ENCODE peak calls at places on chromosomes 5 and 9, in ten cellular contexts. D, Z, R, O, N, B, M, X, H and W are unnamed samples.

GRCh38 chr5:127564002-127564769 is 46.7 kb downstream of the PRRC1 start:
- DNase-seq in D (peak; percentile 46), Z (peak; percentile 22), R (peak; percentile 31), O (peak; percentile 2), N (peak; percentile 28), B (no peak), M (peak; percentile 56), X (peak; percentile 72), H (peak; percentile 51), W (peak; percentile 48)

GRCh38 chr5:92019376-92019990 is 636.4 kb upstream of the ARRDC3 start:
- DNase-seq in D (no peak), Z (no peak), R (no peak), O (no peak), N (peak; percentile 5), B (no peak), M (peak; percentile 13), X (no peak), H (no peak), W (peak; percentile 2)

GRCh38 chr5:83564069-83564749 is 92.7 kb downstream of the VCAN start:
- DNase-seq in D (peak; percentile 39), Z (no peak), R (no peak), O (no peak), N (no peak), B (no peak), M (peak; percentile 65), X (peak; percentile 16), H (peak; percentile 37), W (peak; percentile 19)

GRCh38 chr5:136285501-136285900 is 79.8 kb downstream of the TRPC7 start:
- DNase-seq in D (no peak), Z (no peak), R (no peak), O (no peak), N (no peak), B (no peak), M (no peak), X (no peak), H (no peak), W (no peak)

GRCh38 chr9:127927457-127928231 is 2.9 kb downstream of the PIP5KL1 start:
- DNase-seq in D (no peak), Z (peak; percentile 78), R (peak; percentile 84), O (peak; percentile 73), N (no peak), B (no peak), M (no peak), X (peak; percentile 70), H (peak; percentile 63), W (peak; percentile 44)

GRCh38 chr5:82365744-82366228 is 87.6 kb upstream of the RPS23 start:
- DNase-seq in D (peak; percentile 16), Z (no peak), R (no peak), O (peak; percentile 4), N (peak; percentile 85), B (no peak), M (peak; percentile 56), X (no peak), H (no peak), W (peak; percentile 20)

GRCh38 chr9:124251605-124252366 is 6.0 kb upstream of the NEK6 start:
- DNase-seq in D (no peak), Z (no peak), R (no peak), O (no peak), N (no peak), B (no peak), M (peak; percentile 56), X (no peak), H (no peak), W (no peak)

GRCh38 chr5:180785151-180785781 is 17.3 kb downstream of the MGAT1 start:
- DNase-seq in D (peak; percentile 73), Z (no peak), R (no peak), O (no peak), N (no peak), B (no peak), M (peak; percentile 83), X (no peak), H (no peak), W (no peak)

GRCh38 chr9:75930766-75931311 is 40.4 kb downstream of the PCSK5 start:
- DNase-seq in D (no peak), Z (no peak), R (no peak), O (no peak), N (no peak), B (no peak), M (peak; percentile 19), X (no peak), H (no peak), W (peak; percentile 2)

GRCh38 chr9:93112116-93112863 is 16.3 kb downstream of the CARD19 start:
- DNase-seq in D (no peak), Z (no peak), R (no peak), O (no peak), N (no peak), B (no peak), M (no peak), X (no peak), H (no peak), W (no peak)

GRCh38 chr5:134533115-134533815 is 7.8 kb downstream of the JADE2 start:
- DNase-seq in D (peak; percentile 83), Z (no peak), R (no peak), O (no peak), N (no peak), B (no peak), M (no peak), X (no peak), H (no peak), W (no peak)

GRCh38 chr5:135472141-135472540 is 20.0 kb upstream of the TIFAB start:
- DNase-seq in D (no peak), Z (no peak), R (no peak), O (no peak), N (no peak), B (no peak), M (no peak), X (no peak), H (no peak), W (no peak)

GRCh38 chr9:116124472-116125040 is 29.0 kb upstream of the PAPPA start:
- DNase-seq in D (peak; percentile 62), Z (no peak), R (no peak), O (no peak), N (no peak), B (no peak), M (peak; percentile 30), X (no peak), H (no peak), W (no peak)

GRCh38 chr5:54795284-54795683 is 190.1 kb downstream of the ESM1 start:
- DNase-seq in D (no peak), Z (no peak), R (no peak), O (no peak), N (no peak), B (no peak), M (no peak), X (no peak), H (no peak), W (no peak)

GRCh38 chr5:71925608-71926091 is 181.6 kb upstream of the MAP1B start:
- DNase-seq in D (peak; percentile 68), Z (no peak), R (no peak), O (no peak), N (no peak), B (no peak), M (peak; percentile 15), X (no peak), H (no peak), W (peak; percentile 59)

GRCh38 chr5:671459-672328 is 21.5 kb downstream of the TPPP start:
- DNase-seq in D (peak; percentile 39), Z (peak; percentile 54), R (peak; percentile 72), O (peak; percentile 64), N (no peak), B (peak; percentile 57), M (peak; percentile 53), X (peak; percentile 82), H (peak; percentile 77), W (peak; percentile 40)

GRCh38 chr9:20512106-20512505 is 110.2 kb downstream of the MLLT3 start:
- DNase-seq in D (peak; percentile 76), Z (no peak), R (no peak), O (no peak), N (peak; percentile 44), B (no peak), M (peak; percentile 36), X (peak; percentile 4), H (no peak), W (no peak)

GRCh38 chr5:138138949-138139775 is at the start of gene NME5:
- DNase-seq in D (peak; percentile 52), Z (no peak), R (no peak), O (no peak), N (no peak), B (peak; percentile 71), M (peak; percentile 71), X (no peak), H (no peak), W (peak; percentile 71)

GRCh38 chr9:22447607-22448305 is 1.1 kb downstream of the DMRTA1 start:
- DNase-seq in D (no peak), Z (no peak), R (no peak), O (no peak), N (no peak), B (no peak), M (peak; percentile 17), X (no peak), H (no peak), W (no peak)

GRCh38 chr9:136239963-136240330 is 5.7 kb downstream of the QSOX2 start:
- DNase-seq in D (no peak), Z (no peak), R (no peak), O (no peak), N (no peak), B (no peak), M (no peak), X (no peak), H (no peak), W (no peak)

GRCh38 chr5:141753971-141754713 is 72.1 kb upstream of the ARAP3 start:
- DNase-seq in D (no peak), Z (no peak), R (no peak), O (no peak), N (no peak), B (no peak), M (peak; percentile 41), X (peak; percentile 36), H (peak; percentile 15), W (no peak)

GRCh38 chr5:59193616-59194319 is 610.9 kb downstream of the RAB3C start:
- DNase-seq in D (peak; percentile 71), Z (no peak), R (no peak), O (no peak), N (peak; percentile 96), B (no peak), M (peak; percentile 95), X (no peak), H (no peak), W (no peak)

GRCh38 chr9:65420771-65421170 is 135.8 kb upstream of the FOXD4L5 start:
- DNase-seq in D (no peak), Z (no peak), R (no peak), O (no peak), N (no peak), B (no peak), M (no peak), X (no peak), H (no peak), W (no peak)

GRCh38 chr9:110752766-110753165 is 84.2 kb downstream of the MUSK start:
- DNase-seq in D (peak; percentile 99), Z (no peak), R (no peak), O (no peak), N (peak; percentile 72), B (no peak), M (peak; percentile 94), X (no peak), H (no peak), W (no peak)

GRCh38 chr9:130499804-130500263 is 55.1 kb downstream of the ASS1 start:
- DNase-seq in D (no peak), Z (no peak), R (no peak), O (no peak), N (no peak), B (no peak), M (no peak), X (peak; percentile 71), H (no peak), W (peak; percentile 78)

GRCh38 chr5:79378510-79379186 is 135.3 kb downstream of the HOMER1 start:
- DNase-seq in D (no peak), Z (no peak), R (no peak), O (no peak), N (no peak), B (no peak), M (no peak), X (no peak), H (no peak), W (no peak)

GRCh38 chr5:10456583-10457562 is 15.2 kb downstream of the ROPN1L start:
- DNase-seq in D (peak; percentile 34), Z (no peak), R (no peak), O (no peak), N (no peak), B (no peak), M (peak; percentile 33), X (no peak), H (no peak), W (no peak)

GRCh38 chr5:120465281-120465961 is 1.3 kb downstream of the PRR16 start:
- DNase-seq in D (peak; percentile 67), Z (no peak), R (no peak), O (no peak), N (no peak), B (peak; percentile 16), M (peak; percentile 61), X (no peak), H (no peak), W (no peak)